ENCODE peak calls at places on chromosome 7, in four cellular contexts. W, F, Q and V are unnamed samples. For H3K4me1, the result is how much of the 10 kb centered on the place peaks cover.

GRCh38 chr7:46282155-46282554 is 361.1 kb upstream of the IGFBP3 start:
- DNase-seq in W (no peak), F (no peak), Q (peak), V (no peak)

GRCh38 chr7:103637080-103637479 is 191.1 kb upstream of the SLC26A5 start:
- DNase-seq in W (no peak), F (peak), Q (no peak), V (no peak)

GRCh38 chr7:132443776-132444520 is 132.3 kb downstream of the PLXNA4 start:
- DNase-seq in W (no peak), F (no peak), Q (no peak), V (no peak)

GRCh38 chr7:149793261-149793660 is 19.9 kb upstream of the ZNF467 start:
- DNase-seq in W (no peak), F (no peak), Q (no peak), V (no peak)

GRCh38 chr7:123682690-123683089 is 27.0 kb downstream of the LMOD2 start:
- DNase-seq in W (no peak), F (peak), Q (no peak), V (no peak)

GRCh38 chr7:3430588-3430987 is 129.5 kb downstream of the SDK1 start:
- DNase-seq in W (no peak), F (no peak), Q (no peak), V (no peak)

GRCh38 chr7:509426-509825 is 10.2 kb downstream of the PDGFA start:
- DNase-seq in W (no peak), F (no peak), Q (no peak), V (no peak)

GRCh38 chr7:77887567-77887966 is 89.0 kb downstream of the PHTF2 start:
- DNase-seq in W (no peak), F (peak), Q (no peak), V (no peak)

GRCh38 chr7:37096341-37096740 is 352.3 kb downstream of the ELMO1 start:
- DNase-seq in W (no peak), F (no peak), Q (no peak), V (no peak)

DNA sequence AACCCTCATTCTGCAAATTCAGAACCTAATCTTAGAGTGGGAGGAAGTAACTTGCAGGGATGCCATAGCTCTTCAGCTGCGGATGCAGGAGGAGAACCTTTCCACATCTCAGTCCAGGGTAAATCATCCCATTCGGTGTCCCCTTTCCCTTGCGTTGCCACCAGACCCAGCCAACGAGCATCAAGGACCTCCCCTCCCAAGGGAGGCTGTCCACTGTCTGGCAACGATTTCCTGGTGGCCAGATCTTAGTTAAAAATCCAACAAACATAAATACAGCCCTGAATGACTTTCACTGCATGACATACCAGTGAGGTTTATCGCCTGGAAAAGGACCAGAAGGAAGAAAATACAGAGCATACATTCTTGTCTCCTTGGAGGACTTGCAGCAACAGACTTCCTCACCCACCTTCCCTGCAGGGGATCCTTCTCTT is 206.8 kb downstream of the TNS3 start:
- DNase-seq in W (no peak), F (peak), Q (no peak), V (no peak)
- H3K4me1 ChIP-seq in W (under half), F (under half), Q (under half), V (under half)

GRCh38 chr7:51329696-51330263 is 13.2 kb upstream of the COBL start:
- DNase-seq in W (no peak), F (no peak), Q (no peak), V (no peak)

GRCh38 chr7:51326646-51327286 is 10.2 kb upstream of the COBL start:
- DNase-seq in W (no peak), F (no peak), Q (no peak), V (no peak)

GRCh38 chr7:51327287-51327717 is 10.7 kb upstream of the COBL start:
- DNase-seq in W (no peak), F (no peak), Q (no peak), V (no peak)

GRCh38 chr7:51325937-51326336 is 9.3 kb upstream of the COBL start:
- DNase-seq in W (no peak), F (no peak), Q (no peak), V (no peak)

DNA sequence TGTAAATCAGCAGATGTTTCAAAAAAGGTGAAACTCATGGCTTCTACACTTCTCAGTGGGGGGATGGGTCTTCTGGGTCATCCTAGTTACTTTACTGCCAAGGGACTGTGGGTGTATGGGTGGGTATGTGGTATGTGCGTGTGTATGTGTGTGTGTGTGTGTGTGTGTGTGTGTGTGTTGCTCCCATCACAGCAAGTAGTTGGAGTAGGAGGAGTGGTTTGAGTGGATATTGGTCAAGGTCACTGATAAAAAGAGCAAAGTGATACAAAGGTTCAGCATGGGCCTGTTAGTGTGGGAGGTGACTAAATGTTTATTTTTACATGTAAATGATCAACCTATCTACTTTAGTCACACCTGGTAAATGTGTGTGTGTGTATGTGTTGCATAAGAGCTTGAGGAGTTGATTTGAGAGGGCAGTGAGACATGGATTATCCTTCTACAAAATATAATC is 11.8 kb upstream of the COBL start:
- DNase-seq in W (no peak), F (no peak), Q (no peak), V (no peak)
- TF ChIP-seq POLR2A in W (no peak), F (no peak), Q (no peak), V (no peak)

GRCh38 chr7:117656806-117657205 is 177.0 kb downstream of the CFTR start:
- DNase-seq in W (no peak), F (no peak), Q (no peak), V (no peak)
- H3K27ac ChIP-seq in W (no peak), F (no peak), Q (no peak), V (no peak)

GRCh38 chr7:155587486-155587885 is 41.1 kb upstream of the CNPY1 start:
- DNase-seq in W (no peak), F (no peak), Q (no peak), V (peak)
- H3K4me1 ChIP-seq in W (under half), F (under half), Q (under half), V (under half)

GRCh38 chr7:35037526-35038339 is 448 bp upstream of the DPY19L1 start:
- DNase-seq in W (peak), F (peak), Q (no peak), V (peak)
- TF ChIP-seq POLR2A in W (no peak), F (peak), Q (peak), V (no peak)

GRCh38 chr7:137025469-137026175 is 157.2 kb downstream of the CHRM2 start:
- DNase-seq in W (no peak), F (peak), Q (no peak), V (no peak)

GRCh38 chr7:137020351-137020750 is 151.9 kb downstream of the CHRM2 start:
- DNase-seq in W (no peak), F (peak), Q (no peak), V (no peak)

DNA sequence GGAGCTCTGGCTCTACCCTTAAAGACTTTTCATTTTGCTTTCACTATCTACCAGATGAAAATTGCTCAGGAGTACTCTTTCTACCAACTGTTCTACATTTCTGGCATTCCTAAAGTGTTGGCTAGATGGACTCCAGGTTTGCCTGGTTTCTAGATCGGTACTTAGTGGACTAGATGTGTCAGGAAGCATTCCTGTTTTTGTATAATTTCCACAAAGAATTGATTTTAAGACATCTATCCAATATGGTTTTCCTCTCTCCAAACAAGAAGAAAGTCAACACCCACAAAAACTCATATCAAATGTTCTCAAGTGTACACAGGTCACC is 157.7 kb downstream of the CHRM2 start:
- DNase-seq in W (no peak), F (no peak), Q (no peak), V (no peak)
- H3K27ac ChIP-seq in W (no peak), F (peak), Q (no peak), V (no peak)

DNA sequence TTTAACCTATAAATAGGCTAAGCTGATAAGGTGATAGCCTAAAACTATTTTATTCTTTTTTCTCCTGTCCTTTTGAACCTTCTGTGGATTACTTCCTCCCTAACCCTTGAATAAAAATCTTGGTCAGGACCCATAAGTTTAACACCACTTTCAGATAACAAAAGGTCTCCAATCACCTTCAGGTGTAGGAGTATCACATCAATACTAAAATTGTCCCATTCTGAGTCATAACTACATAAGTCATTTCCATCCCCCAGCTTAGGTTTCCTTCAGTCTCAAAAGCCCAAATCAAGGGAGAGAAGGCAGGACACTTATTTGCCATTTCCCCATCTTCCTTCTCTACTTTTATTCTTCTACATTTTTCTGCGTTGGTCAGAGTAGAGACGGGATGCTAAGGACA is 56.9 kb upstream of the WNT16 start:
- DNase-seq in W (no peak), F (no peak), Q (no peak), V (no peak)
- H3K4me1 ChIP-seq in W (under half), F (under half), Q (under half), V (under half)